ENCODE peak calls at places on chromosomes 11 and 22, in seven cellular contexts. Q is activated CD4-positive, alpha-beta T cell treated with anti-CD3 and anti-CD28 coated beads, Interleukin-2, amount 50 U/mL, for 1 hour; L is BE2C; M is posterior vena cava; P is stimulated activated CD8-positive, alpha-beta memory T cell treated with anti-CD3 and anti-CD28 coated beads, Interleukin-2, amount 100 ng/mL, for 48 hours; B is stimulated activated CD4-positive, alpha-beta T cell treated with anti-CD3 and anti-CD28 coated beads, Interleukin-12 subunit alpha, Interleukin-12 subunit beta, amount 100 ng/mL, for 4 hours; F is choroid plexus epithelial cell. C is an unnamed sample.

GRCh38 chr11:39374963-39375698 is 2084.3 kb downstream of the LRRC4C start:
- DNase-seq in Q (no peak), L (no peak), M (no peak), P (no peak), B (no peak), F (peak), C (no peak)

GRCh38 chr11:102120437-102120935 is 10.2 kb downstream of the YAP1 start:
- DNase-seq in Q (no peak), L (no peak), M (no peak), P (no peak), B (no peak), F (no peak), C (no peak)

GRCh38 chr11:111733009-111733408 is 33.2 kb downstream of the PPP2R1B start:
- DNase-seq in Q (no peak), L (no peak), M (peak), P (no peak), B (no peak), F (peak), C (peak)

GRCh38 chr11:96215094-96215782 is 127.8 kb downstream of the MAML2 start:
- DNase-seq in Q (no peak), L (no peak), M (no peak), P (no peak), B (no peak), F (peak), C (no peak)

GRCh38 chr11:99592241-99592640 is 571.5 kb downstream of the CNTN5 start:
- DNase-seq in Q (no peak), L (no peak), M (no peak), P (no peak), B (no peak), F (no peak), C (no peak)

GRCh38 chr11:110374921-110375320 is 54.8 kb upstream of the FDX1 start:
- DNase-seq in Q (no peak), L (no peak), M (no peak), P (no peak), B (no peak), F (peak), C (no peak)

GRCh38 chr11:119717839-119718534 is 11.0 kb downstream of the NECTIN1 start:
- DNase-seq in Q (no peak), L (peak), M (no peak), P (no peak), B (no peak), F (no peak), C (no peak)

GRCh38 chr11:61879152-61879551 is 12.2 kb downstream of the FADS3 start:
- DNase-seq in Q (no peak), L (no peak), M (no peak), P (no peak), B (no peak), F (no peak), C (no peak)

GRCh38 chr11:113705871-113706654 is at the start of gene TMPRSS5:
- DNase-seq in Q (no peak), L (no peak), M (no peak), P (no peak), B (no peak), F (no peak), C (no peak)

GRCh38 chr11:131744847-131745246 is 374.4 kb downstream of the NTM start:
- DNase-seq in Q (no peak), L (no peak), M (no peak), P (no peak), B (no peak), F (peak), C (no peak)

GRCh38 chr11:78259777-78260470 is 71.2 kb downstream of the USP35 start:
- DNase-seq in Q (no peak), L (no peak), M (no peak), P (no peak), B (no peak), F (no peak), C (no peak)

GRCh38 chr11:57277845-57278720 is 41.0 kb upstream of the APLNR start:
- DNase-seq in Q (peak), L (peak), M (peak), P (peak), B (peak), F (peak), C (peak)

GRCh38 chr11:66696186-66696585 is 18.5 kb upstream of the RBM4B start:
- DNase-seq in Q (no peak), L (no peak), M (no peak), P (no peak), B (no peak), F (no peak), C (no peak)

GRCh38 chr11:83257638-83258229 is 28.4 kb downstream of the CCDC90B start:
- DNase-seq in Q (no peak), L (no peak), M (no peak), P (no peak), B (no peak), F (peak), C (no peak)

GRCh38 chr11:94934836-94935235 is 38.5 kb downstream of the CWC15 start:
- DNase-seq in Q (no peak), L (no peak), M (no peak), P (no peak), B (no peak), F (no peak), C (no peak)

GRCh38 chr22:30426395-30427353 is 1.1 kb downstream of the MTFP1 start:
- DNase-seq in Q (peak), L (peak), M (peak), P (peak), B (peak), F (peak), C (peak)

GRCh38 chr11:112159098-112159761 is 4.7 kb downstream of the IL18 start:
- DNase-seq in Q (no peak), L (no peak), M (no peak), P (no peak), B (no peak), F (no peak), C (no peak)

GRCh38 chr22:16819249-16819648 is 6.0 kb downstream of the XKR3 start:
- DNase-seq in Q (no peak), L (no peak), M (no peak), P (no peak), B (no peak), F (no peak), C (no peak)

GRCh38 chr22:22925146-22925794 is 37.7 kb downstream of the IGLL5 start:
- DNase-seq in Q (no peak), L (no peak), M (no peak), P (no peak), B (no peak), F (no peak), C (no peak)

GRCh38 chr11:127056338-127056971 is 55.9 kb upstream of the KIRREL3 start:
- DNase-seq in Q (no peak), L (peak), M (no peak), P (no peak), B (no peak), F (no peak), C (no peak)

C was measured in tibial artery.